ENCODE peak calls at places on chromosome 18, in four cellular contexts. H, Q, W and V are unnamed samples.

GRCh38 chr18:35415511-35416427 is 38.6 kb upstream of the ZNF396 start:
- DNase-seq in H (no peak), W (peak), Q (peak), V (no peak)

GRCh38 chr18:73852789-73853188 is 294.8 kb downstream of the FBXO15 start:
- DNase-seq in Q (no peak), H (no peak), W (no peak), V (no peak)

GRCh38 chr18:48569139-48569914 is 30.5 kb downstream of the CTIF start:
- DNase-seq in H (no peak), Q (no peak), W (no peak), V (no peak)

GRCh38 chr18:78499586-78499985 is 480.0 kb upstream of the SALL3 start:
- DNase-seq in Q (no peak), H (no peak), W (no peak), V (no peak)

GRCh38 chr18:25326231-25327042 is 25.5 kb downstream of the ZNF521 start:
- DNase-seq in W (no peak), H (no peak), Q (peak), V (no peak)

GRCh38 chr18:48129621-48130082 is 199.2 kb upstream of the SMAD2 start:
- DNase-seq in Q (no peak), H (no peak), W (no peak), V (no peak)

GRCh38 chr18:45282101-45282812 is 333.0 kb upstream of the SLC14A2 start:
- DNase-seq in H (no peak), W (no peak), Q (no peak), V (no peak)

GRCh38 chr18:62239475-62239874 is 52.4 kb downstream of the RELCH start:
- DNase-seq in Q (no peak), W (no peak), H (no peak), V (no peak)

GRCh38 chr18:54946149-54946581 is 13.1 kb downstream of the CCDC68 start:
- DNase-seq in Q (peak), W (peak), H (no peak), V (no peak)

GRCh38 chr18:60096428-60096827 is 196.6 kb downstream of the PMAIP1 start:
- DNase-seq in W (no peak), H (no peak), Q (no peak), V (no peak)

GRCh38 chr18:54149078-54149697 is 75.3 kb downstream of the MBD2 start:
- DNase-seq in W (peak), Q (peak), H (no peak), V (no peak)

GRCh38 chr18:21706386-21706865 is 1.9 kb upstream of the ABHD3 start:
- DNase-seq in H (no peak), Q (no peak), W (no peak), V (no peak)

GRCh38 chr18:48024891-48025660 is 94.6 kb upstream of the SMAD2 start:
- DNase-seq in W (no peak), H (no peak), Q (no peak), V (no peak)

GRCh38 chr18:46325836-46326235 is 221.7 kb downstream of the HAUS1 start:
- DNase-seq in Q (no peak), W (no peak), H (no peak), V (no peak)

GRCh38 chr18:48459016-48459415 is 49.8 kb upstream of the ZBTB7C start:
- DNase-seq in H (no peak), Q (no peak), W (no peak), V (no peak)

GRCh38 chr18:62720766-62721613 is 5.6 kb downstream of the PHLPP1 start:
- DNase-seq in W (no peak), Q (no peak), H (no peak), V (no peak)

GRCh38 chr18:53115876-53116585 is 776.0 kb downstream of the DCC start:
- DNase-seq in H (no peak), W (no peak), Q (no peak), V (no peak)

GRCh38 chr18:72948439-72948838 is 80.7 kb upstream of the NETO1 start:
- DNase-seq in Q (no peak), W (no peak), H (no peak), V (no peak)

GRCh38 chr18:53153281-53153680 is 813.3 kb downstream of the DCC start:
- DNase-seq in W (no peak), H (peak), Q (no peak), V (no peak)

GRCh38 chr18:39460136-39460535 is 1894.5 kb upstream of the CELF4 start:
- DNase-seq in Q (no peak), H (no peak), W (peak), V (no peak)

GRCh38 chr18:44715841-44716240 is 35.2 kb downstream of the SETBP1 start:
- DNase-seq in Q (no peak), H (no peak), W (no peak), V (no peak)

GRCh38 chr18:35027206-35027605 is 14.0 kb upstream of the MAPRE2 start:
- DNase-seq in Q (no peak), W (no peak), H (no peak), V (no peak)

GRCh38 chr18:49174478-49174877 is 223.7 kb upstream of the SMAD7 start:
- DNase-seq in W (peak), H (no peak), Q (peak), V (no peak)

GRCh38 chr18:53025247-53025646 is 685.2 kb downstream of the DCC start:
- DNase-seq in W (no peak), H (no peak), Q (no peak), V (no peak)

GRCh38 chr18:62814114-62814759 is 98.9 kb downstream of the PHLPP1 start:
- DNase-seq in H (no peak), Q (no peak), W (peak), V (no peak)

GRCh38 chr18:37846996-37847395 is 281.4 kb upstream of the CELF4 start:
- DNase-seq in W (no peak), H (no peak), Q (no peak), V (no peak)

GRCh38 chr18:23547806-23548205 is 38.5 kb downstream of the NPC1 start:
- DNase-seq in H (no peak), W (peak), Q (no peak), V (no peak)

GRCh38 chr18:60022671-60023276 is 123.0 kb downstream of the PMAIP1 start:
- DNase-seq in H (no peak), W (peak), Q (peak), V (no peak)

GRCh38 chr18:48490641-48491040 is 48.2 kb upstream of the CTIF start:
- DNase-seq in H (no peak), Q (no peak), W (peak), V (no peak)

GRCh38 chr18:45335644-45336043 is 279.6 kb upstream of the SLC14A2 start:
- DNase-seq in H (no peak), W (no peak), Q (no peak), V (no peak)

GRCh38 chr18:57150828-57151227 is 3.9 kb downstream of the BOD1L2 start:
- DNase-seq in Q (no peak), H (peak), W (no peak), V (peak)

GRCh38 chr18:32289480-32290075 is 99.7 kb downstream of the MEP1B start:
- DNase-seq in H (peak), Q (peak), W (peak), V (peak)

GRCh38 chr18:55234366-55235093 is 275.3 kb upstream of the CCDC68 start:
- DNase-seq in W (peak), H (peak), Q (peak), V (peak)

GRCh38 chr18:7023581-7023980 is 94.0 kb downstream of the LAMA1 start:
- DNase-seq in Q (no peak), W (no peak), H (no peak), V (no peak)

GRCh38 chr18:31697351-31698298 is 13.2 kb upstream of the B4GALT6 start:
- DNase-seq in Q (no peak), H (no peak), W (no peak), V (no peak)

GRCh38 chr18:34936772-34937171 is 104.4 kb upstream of the MAPRE2 start:
- DNase-seq in W (no peak), Q (no peak), H (no peak), V (no peak)

GRCh38 chr18:62048279-62048678 is 138.6 kb downstream of the PIGN start:
- DNase-seq in H (no peak), W (no peak), Q (no peak), V (no peak)

GRCh38 chr18:26133652-26134051 is at the start of gene PSMA8:
- DNase-seq in H (peak), W (no peak), Q (no peak), V (no peak)

GRCh38 chr18:13474336-13474735 is 252.0 kb downstream of the FAM210A start:
- DNase-seq in W (no peak), Q (no peak), H (no peak), V (no peak)
- H3K14ac ChIP-seq in W (no peak), Q (no peak), H (no peak), V (no peak)

GRCh38 chr18:8770655-8771054 is 65.3 kb downstream of the MTCL1 start:
- DNase-seq in W (no peak), H (no peak), Q (no peak), V (no peak)

GRCh38 chr18:8771930-8772329 is 66.6 kb downstream of the MTCL1 start:
- DNase-seq in W (no peak), H (no peak), Q (no peak), V (no peak)

GRCh38 chr18:8776544-8776943 is 71.2 kb downstream of the MTCL1 start:
- DNase-seq in W (peak), Q (no peak), H (no peak), V (no peak)

GRCh38 chr18:8776013-8776515 is 70.7 kb downstream of the MTCL1 start:
- DNase-seq in H (no peak), Q (no peak), W (peak), V (no peak)

GRCh38 chr18:8773980-8774379 is 68.6 kb downstream of the MTCL1 start:
- DNase-seq in Q (no peak), H (no peak), W (peak), V (no peak)
- H3K4ac ChIP-seq in Q (no peak), H (no peak), W (no peak), V (no peak)

GRCh38 chr18:2787225-2787624 is 59.6 kb upstream of the EMILIN2 start:
- DNase-seq in W (no peak), Q (no peak), H (no peak), V (no peak)
- H3K14ac ChIP-seq in W (no peak), Q (no peak), H (no peak), V (no peak)

DNA sequence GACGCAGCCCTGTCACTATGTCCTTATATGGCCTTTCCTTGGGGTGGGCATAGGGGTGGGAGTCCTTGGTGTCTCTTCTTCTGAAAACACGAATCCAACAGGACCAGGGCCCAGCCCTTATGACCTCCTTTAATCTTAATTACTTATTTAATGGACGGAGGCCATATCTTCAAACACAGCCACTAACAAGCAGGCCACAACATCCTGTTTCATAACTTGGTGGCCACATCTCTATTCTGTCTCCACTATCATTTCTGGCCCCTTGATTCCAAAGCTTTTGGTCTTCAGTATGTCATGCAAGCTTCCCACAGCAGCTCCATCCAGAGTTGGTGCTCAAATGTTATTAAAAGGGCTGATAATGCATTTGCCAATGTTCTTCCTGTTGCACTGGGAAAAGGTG is 287.3 kb upstream of the SMIM21 start:
- DNase-seq in Q (no peak), H (no peak), W (no peak), V (no peak)
- H3K4ac ChIP-seq in Q (no peak), H (no peak), W (no peak), V (no peak)

DNA sequence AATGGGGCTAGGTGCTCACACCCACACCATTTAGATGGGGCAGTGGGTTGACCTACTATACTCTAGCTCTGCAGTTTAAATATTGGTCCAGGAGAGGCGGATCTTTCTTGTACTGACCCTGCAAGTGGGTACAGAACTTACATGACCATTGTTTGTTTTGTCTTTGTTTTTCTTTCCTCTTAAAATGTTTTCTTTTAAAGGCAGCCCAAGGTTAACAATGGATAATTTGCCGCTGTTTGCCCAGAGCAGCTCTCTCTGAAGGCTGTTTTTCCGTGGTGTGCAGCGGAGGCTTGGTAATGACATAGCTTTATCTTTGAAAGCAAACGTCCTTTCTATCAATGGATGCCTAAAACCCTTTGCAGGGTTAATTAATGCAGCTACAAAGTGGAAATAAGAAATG is 133.3 kb upstream of the MEX3C start:
- DNase-seq in W (no peak), Q (no peak), H (no peak), V (no peak)
- H3K14ac ChIP-seq in W (no peak), Q (no peak), H (no peak), V (no peak)

GRCh38 chr18:79692886-79693285 is 13.3 kb downstream of the CTDP1 start:
- DNase-seq in Q (no peak), H (no peak), W (no peak), V (no peak)
- H3K4ac ChIP-seq in Q (no peak), H (no peak), W (no peak), V (no peak)

GRCh38 chr18:75115514-75115913 is 93.4 kb downstream of the PTGR3 start:
- DNase-seq in W (no peak), H (peak), Q (no peak), V (no peak)
- H3K14ac ChIP-seq in W (no peak), H (no peak), Q (no peak), V (no peak)

DNA sequence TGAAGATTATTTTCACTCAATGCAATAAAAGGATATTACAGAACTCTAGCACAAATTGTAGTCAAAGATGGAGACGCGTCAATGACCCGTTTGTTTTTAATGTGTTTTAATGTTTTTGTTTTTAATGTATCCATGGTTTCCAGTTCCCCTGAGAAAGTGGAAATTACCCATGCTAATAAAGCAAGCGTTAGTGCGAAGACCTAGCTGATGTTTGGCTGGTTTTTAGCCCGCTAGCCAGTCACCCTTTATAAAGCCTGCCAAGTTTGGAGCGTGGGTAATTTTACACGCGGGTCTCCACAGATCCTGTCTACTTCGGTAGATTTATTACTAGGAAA is 425 bp upstream of the CHMP1B start:
- DNase-seq in H (no peak), Q (no peak), W (peak), V (no peak)
- H3K4ac ChIP-seq in H (no peak), Q (peak), W (no peak), V (no peak)

DNA sequence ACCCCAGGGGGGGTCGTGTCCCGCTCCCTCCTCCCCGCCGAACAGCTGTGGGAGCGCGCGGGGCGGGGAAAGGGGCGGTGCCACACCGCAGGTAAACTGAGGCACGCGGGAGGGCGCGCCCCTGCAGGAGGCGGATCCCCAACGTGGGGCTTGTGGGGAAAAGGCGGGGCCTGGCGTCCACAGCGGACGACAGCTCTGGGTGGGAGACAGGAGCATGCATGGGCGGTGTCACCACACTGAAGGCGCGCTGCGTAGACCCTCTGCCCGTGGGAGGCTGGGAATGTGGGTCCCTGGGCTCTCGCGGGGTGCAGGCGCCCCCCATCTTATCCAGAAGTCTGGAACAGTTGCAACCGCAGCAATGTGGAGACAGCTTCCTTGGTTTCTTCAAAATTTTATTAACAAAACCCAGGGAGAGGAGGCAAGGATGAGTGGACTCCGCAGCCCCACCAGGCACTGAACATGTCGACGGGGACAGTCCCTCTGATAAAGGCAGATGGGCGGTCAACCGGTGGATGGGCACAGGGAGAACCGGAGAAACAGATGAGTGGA is 723 bp upstream of the MBD1 start:
- DNase-seq in W (no peak), Q (no peak), H (no peak), V (no peak)
- H3K14ac ChIP-seq in W (peak), Q (peak), H (no peak), V (peak)

DNA sequence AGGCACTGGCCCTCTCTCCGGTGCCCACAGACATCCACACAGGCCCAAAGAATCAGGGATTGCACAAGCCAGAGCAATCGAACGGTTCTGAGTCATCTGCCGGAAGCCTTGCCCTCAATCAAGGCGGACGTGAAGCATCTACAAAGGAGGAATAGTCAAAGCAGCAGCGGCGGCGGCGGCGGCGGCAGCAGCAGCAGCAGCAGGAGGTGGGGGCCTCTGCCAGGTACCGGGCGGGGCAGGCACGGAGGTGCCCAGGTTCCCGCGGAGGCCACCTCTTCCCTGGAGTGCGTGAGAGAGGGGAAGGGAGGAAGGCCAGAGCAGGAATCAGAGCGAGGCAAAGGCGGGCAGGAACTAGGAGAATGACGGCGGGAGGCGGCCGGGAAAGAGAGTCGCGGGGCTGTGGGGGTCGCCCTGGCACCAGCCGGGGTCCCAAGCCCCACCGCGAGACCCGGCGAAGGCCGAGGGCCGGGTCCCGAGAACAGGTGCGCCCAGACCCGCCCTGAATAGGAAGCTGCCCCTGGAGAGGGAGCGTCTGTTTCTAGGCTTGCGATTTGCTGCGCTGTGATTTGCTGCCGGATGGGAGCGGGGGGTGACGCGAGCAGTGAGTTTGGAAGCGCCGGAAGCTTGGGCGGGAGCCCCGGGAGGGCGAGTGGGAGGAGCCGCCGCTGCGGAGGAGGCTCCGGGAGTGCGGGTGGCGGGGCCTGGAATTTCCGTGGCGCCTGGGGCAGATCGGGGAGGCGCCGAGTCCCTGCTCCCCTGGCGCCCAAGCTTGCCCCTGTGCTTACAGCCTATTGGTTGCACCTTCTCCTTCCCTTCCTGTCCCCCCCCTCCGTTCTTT is at the start of gene SERPINB8:
- DNase-seq in H (peak), W (peak), Q (peak), V (peak)
- H3K4ac ChIP-seq in H (no peak), W (peak), Q (peak), V (peak)